ENCODE peak calls at places on chromosomes 12 and 14, in eight cellular contexts. K is mucosa of descending colon, R is fibroblast of the aortic adventitia, D is heart left ventricle, V is cardiac muscle cell, Q is left ventricle myocardium inferior, W is OCI-LY7, T is foreskin fibroblast. X is an unnamed sample.
A peak's percentile ranks its signal among the peaks of the same experiment; 100 is the strongest.

GRCh38 chr12:26204612-26205289 is 9.4 kb downstream of the SSPN start:
- DNase-seq in V (no peak), Q (peak; percentile 36), K (no peak), W (no peak), T (peak; percentile 63), D (no peak), R (peak; percentile 53), X (no peak)

GRCh38 chr12:89918172-89918880 is 209.7 kb upstream of the ATP2B1 start:
- DNase-seq in R (no peak), K (no peak), W (no peak), T (no peak), Q (no peak), D (no peak), V (no peak), X (no peak)

GRCh38 chr14:46717211-46717610 is 65.6 kb upstream of the RPL10L start:
- DNase-seq in T (no peak), D (no peak), V (no peak), K (no peak), W (no peak), Q (no peak), R (no peak), X (no peak)

GRCh38 chr12:13038491-13039161 is 5.6 kb upstream of the FAM234B start:
- DNase-seq in K (no peak), Q (no peak), V (no peak), D (no peak), R (peak; percentile 87), T (peak; percentile 83), W (no peak), X (peak; percentile 61)

GRCh38 chr12:4909734-4910501 is at the start of gene KCNA1:
- DNase-seq in T (peak; percentile 41), R (peak; percentile 7), Q (no peak), D (no peak), W (no peak), V (peak; percentile 70), K (peak; percentile 39), X (no peak)

GRCh38 chr12:10715491-10715890 is 7.6 kb downstream of the YBX3 start:
- DNase-seq in D (no peak), T (no peak), R (no peak), V (no peak), Q (no peak), K (no peak), W (no peak), X (no peak)

GRCh38 chr12:84767079-84767478 is 145.5 kb downstream of the SLC6A15 start:
- DNase-seq in T (no peak), D (no peak), R (no peak), Q (no peak), W (no peak), V (no peak), K (no peak), X (no peak)

GRCh38 chr12:90027041-90027440 is 318.4 kb upstream of the ATP2B1 start:
- DNase-seq in V (no peak), D (no peak), K (no peak), T (no peak), R (no peak), Q (no peak), W (no peak), X (no peak)

GRCh38 chr12:84161296-84161695 is 751.3 kb downstream of the SLC6A15 start:
- DNase-seq in W (no peak), Q (no peak), T (peak; percentile 77), D (no peak), R (no peak), K (no peak), V (no peak), X (no peak)

GRCh38 chr12:120874547-120875245 is 29.5 kb downstream of the SPPL3 start:
- DNase-seq in R (no peak), W (no peak), T (no peak), K (no peak), Q (no peak), V (no peak), D (no peak), X (no peak)

GRCh38 chr14:56216631-56217379 is 98.6 kb downstream of the PELI2 start:
- DNase-seq in T (peak; percentile 36), D (peak; percentile 71), K (no peak), R (peak; percentile 30), V (peak; percentile 62), W (no peak), Q (peak; percentile 54), X (no peak)

GRCh38 chr14:67618617-67619063 is 1.1 kb upstream of the ARG2 start:
- DNase-seq in Q (no peak), T (peak; percentile 83), W (peak; percentile 72), R (peak; percentile 88), V (peak; percentile 75), D (no peak), K (no peak), X (peak; percentile 37)

GRCh38 chr14:50347521-50347920 is 35.4 kb downstream of the DMAC2L start:
- DNase-seq in R (peak; percentile 68), K (no peak), W (no peak), V (no peak), T (peak; percentile 75), D (no peak), Q (no peak), X (no peak)

GRCh38 chr12:43480591-43480990 is 71.4 kb downstream of the ADAMTS20 start:
- DNase-seq in R (no peak), W (no peak), K (no peak), T (no peak), V (no peak), D (no peak), Q (no peak), X (no peak)

GRCh38 chr12:63968685-63969084 is 124.2 kb downstream of the SRGAP1 start:
- DNase-seq in T (no peak), D (no peak), K (no peak), W (no peak), Q (no peak), V (no peak), R (no peak), X (no peak)

GRCh38 chr12:6608592-6609311 is 1.6 kb upstream of the CHD4 start:
- DNase-seq in K (peak; percentile 85), W (peak; percentile 51), D (no peak), T (no peak), R (peak; percentile 37), Q (peak; percentile 25), V (no peak), X (no peak)

GRCh38 chr12:98397323-98398105 is 117.9 kb upstream of the TMPO start:
- DNase-seq in D (peak; percentile 88), K (peak; percentile 76), Q (peak; percentile 74), R (peak; percentile 80), T (peak; percentile 89), V (peak; percentile 83), W (peak; percentile 89), X (no peak)

GRCh38 chr12:131699434-131699833 is 11.5 kb upstream of the SFSWAP start:
- DNase-seq in V (no peak), T (peak; percentile 55), W (no peak), Q (no peak), R (peak; percentile 17), D (no peak), K (no peak), X (no peak)

GRCh38 chr12:61009167-61009566 is 1251.0 kb upstream of the USP15 start:
- DNase-seq in K (no peak), W (no peak), Q (no peak), D (no peak), T (peak; percentile 6), V (no peak), R (no peak), X (no peak)

GRCh38 chr12:14278294-14278953 is 87.1 kb upstream of the ATF7IP start:
- DNase-seq in W (peak; percentile 79), R (no peak), Q (no peak), D (no peak), T (no peak), K (no peak), V (no peak), X (no peak)

GRCh38 chr12:121568971-121569808 is 11.6 kb downstream of the KDM2B start:
- DNase-seq in W (no peak), T (peak; percentile 46), Q (peak; percentile 26), V (no peak), K (no peak), D (no peak), R (peak; percentile 52), X (no peak)

DNA sequence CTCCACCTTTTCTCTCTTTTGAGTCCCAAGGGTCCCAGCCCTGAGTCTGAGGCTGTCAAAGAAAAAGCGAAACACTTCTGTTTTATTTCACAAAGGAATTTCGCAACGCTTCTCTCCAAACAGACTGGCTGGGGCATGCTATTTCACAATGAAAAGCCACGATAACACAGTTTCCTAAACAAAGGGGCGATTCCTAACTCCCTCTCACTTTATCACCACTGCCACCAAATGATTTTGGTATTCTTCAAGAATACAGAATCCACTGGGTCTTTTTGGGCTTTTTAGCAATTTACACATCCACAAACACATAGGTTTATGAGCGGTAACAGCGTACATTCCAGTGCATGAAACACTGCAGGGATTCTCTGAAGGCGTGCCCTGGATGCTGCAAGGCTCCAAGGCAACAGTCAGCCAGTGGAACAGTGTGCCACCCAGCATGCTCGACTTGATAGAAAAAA is 161.2 kb downstream of the DAD1 start:
- DNase-seq in W (no peak), V (no peak), T (peak; percentile 70), D (no peak), Q (peak; percentile 26), K (no peak), R (peak; percentile 91), X (peak; percentile 3)
- H3K4me3 ChIP-seq in W (no peak overlapping the region), V (no peak overlapping the region), T (peak overlapping the region; percentile 6), D (peak overlapping the region; percentile 30), Q (no peak overlapping the region), K (no peak overlapping the region), R (no peak overlapping the region), X (peak overlapping the region; percentile 13)

GRCh38 chr12:32158525-32158924 is 51.9 kb downstream of the BICD1 start:
- DNase-seq in K (no peak), V (no peak), T (no peak), W (no peak), R (no peak), D (no peak), Q (no peak), X (no peak)
- TF ChIP-seq CTCF in K (no peak), V (no peak), T (no peak), W (no peak), R (no peak), D (no peak), Q (no peak), X (no peak)

DNA sequence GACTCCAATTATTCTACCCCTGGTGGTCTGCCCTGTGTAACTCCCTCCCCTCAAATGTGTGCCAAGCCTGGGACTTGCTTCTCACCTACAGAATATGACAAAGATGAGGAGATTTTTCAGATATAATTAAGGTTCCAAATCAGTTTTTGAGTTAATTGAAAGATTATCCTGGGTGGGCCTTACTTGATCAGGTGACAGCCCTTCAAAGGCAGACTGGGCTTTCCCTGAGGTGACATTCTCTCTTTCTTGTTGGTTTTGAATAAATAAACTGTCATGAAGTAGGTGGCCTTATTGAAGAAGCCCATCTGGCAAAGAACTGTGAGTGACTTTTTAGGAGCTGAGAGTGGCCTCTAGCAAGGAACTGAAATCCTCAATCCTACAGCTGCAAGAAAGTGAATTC is 106.0 kb downstream of the BRMS1L start:
- DNase-seq in K (no peak), W (no peak), V (no peak), D (no peak), Q (no peak), R (no peak), T (no peak), X (no peak)
- H3K4me3 ChIP-seq in K (no peak overlapping the region), W (no peak overlapping the region), V (no peak overlapping the region), D (no peak overlapping the region), Q (no peak overlapping the region), R (no peak overlapping the region), T (no peak overlapping the region), X (no peak overlapping the region)

DNA sequence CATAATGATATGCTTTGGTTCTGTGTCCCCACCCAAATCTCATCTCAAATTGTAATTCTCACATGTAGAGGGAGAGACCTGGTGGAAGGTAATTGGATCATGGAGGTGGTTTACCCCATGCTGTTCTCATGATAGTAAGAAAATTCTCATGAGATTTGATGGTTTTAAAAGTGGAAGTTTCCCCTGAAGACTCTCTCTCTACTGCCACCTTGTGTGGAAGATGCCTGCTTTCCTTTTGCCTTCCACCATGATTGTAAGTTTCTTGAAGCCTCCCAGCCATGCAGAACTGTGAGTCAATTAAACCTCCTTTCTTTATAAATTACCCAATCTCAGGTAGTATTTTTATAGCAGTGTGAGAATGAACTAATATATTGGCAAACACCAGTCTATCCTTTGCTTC is 260.4 kb upstream of the PPFIA2 start:
- DNase-seq in Q (no peak), W (no peak), V (no peak), D (no peak), K (no peak), R (peak; percentile 24), T (no peak), X (no peak)
- TF ChIP-seq CTCF in Q (no peak), W (peak; percentile 35), V (peak; percentile 37), D (no peak), K (no peak), R (peak; percentile 49), T (no peak), X (no peak)

X was measured in BJ.